ENCODE peak calls at places on chromosomes 4 and X, in nine cellular contexts. D, O, I, V, L, F, Q, K and N are unnamed samples.

GRCh38 chr4:70901984-70902576 is at the start of gene MOB1B:
- DNase-seq in D (peak; percentile 91), O (peak; percentile 76), I (peak; percentile 90), V (peak; percentile 59), L (peak; percentile 93), F (peak; percentile 88), Q (peak; percentile 95), K (peak; percentile 97), N (peak; percentile 93)

GRCh38 chr4:88335092-88335665 is 43.5 kb upstream of the HERC6 start:
- DNase-seq in D (no peak), O (no peak), I (no peak), V (no peak), L (no peak), F (no peak), Q (no peak), K (peak; percentile 54), N (peak; percentile 9)

GRCh38 chrX:37754518-37754917 is 25.3 kb upstream of the CYBB start:
- DNase-seq in D (no peak), O (no peak), I (no peak), V (no peak), L (no peak), F (no peak), Q (no peak), K (no peak), N (no peak)

GRCh38 chr4:156974264-156974663 is 2.7 kb upstream of the PDGFC start:
- DNase-seq in D (no peak), O (no peak), I (no peak), V (no peak), L (no peak), F (no peak), Q (no peak), K (no peak), N (no peak)

GRCh38 chrX:10576777-10577444 is 43.5 kb downstream of the MID1 start:
- DNase-seq in D (peak; percentile 44), O (no peak), I (no peak), V (no peak), L (no peak), F (no peak), Q (no peak), K (no peak), N (no peak)

GRCh38 chr4:164648151-164648848 is 105.6 kb upstream of the SMIM31 start:
- DNase-seq in D (no peak), O (no peak), I (no peak), V (peak; percentile 2), L (no peak), F (no peak), Q (no peak), K (no peak), N (no peak)

GRCh38 chr4:33323393-33323792 is 2603.2 kb downstream of the PCDH7 start:
- DNase-seq in D (no peak), O (no peak), I (no peak), V (no peak), L (no peak), F (no peak), Q (no peak), K (no peak), N (no peak)

GRCh38 chr4:173488656-173489055 is 41.4 kb downstream of the HAND2 start:
- DNase-seq in D (no peak), O (no peak), I (no peak), V (no peak), L (no peak), F (no peak), Q (no peak), K (no peak), N (no peak)

GRCh38 chr4:174437756-174438155 is 84.5 kb downstream of the HPGD start:
- DNase-seq in D (no peak), O (no peak), I (no peak), V (no peak), L (no peak), F (no peak), Q (no peak), K (no peak), N (no peak)

GRCh38 chr4:128583753-128584712 is 225.5 kb upstream of the JADE1 start:
- DNase-seq in D (peak; percentile 46), O (no peak), I (peak; percentile 49), V (no peak), L (peak; percentile 79), F (no peak), Q (no peak), K (no peak), N (peak; percentile 64)

GRCh38 chr4:100302061-100303026 is 112.1 kb upstream of the DDIT4L start:
- DNase-seq in D (no peak), O (no peak), I (no peak), V (no peak), L (no peak), F (no peak), Q (no peak), K (no peak), N (peak; percentile 73)
- H3K27ac ChIP-seq in D (no peak overlapping the region), O (no peak overlapping the region), I (no peak overlapping the region), V (no peak overlapping the region), L (no peak overlapping the region), F (no peak overlapping the region), Q (no peak overlapping the region), K (no peak overlapping the region), N (no peak overlapping the region)

GRCh38 chrX:120549483-120550452 is 11.0 kb downstream of the CUL4B start:
- DNase-seq in D (peak; percentile 31), O (no peak), I (no peak), V (peak; percentile 83), L (peak; percentile 29), F (no peak), Q (no peak), K (no peak), N (peak; percentile 91)
- H3K27ac ChIP-seq in D (no peak overlapping the region), O (no peak overlapping the region), I (no peak overlapping the region), V (peak overlapping the region; percentile 99), L (no peak overlapping the region), F (no peak overlapping the region), Q (no peak overlapping the region), K (no peak overlapping the region), N (no peak overlapping the region)

GRCh38 chr4:77156912-77157858 is at the start of gene CCNG2:
- DNase-seq in D (peak; percentile 88), O (peak; percentile 96), I (peak; percentile 85), V (no peak), L (peak; percentile 83), F (no peak), Q (peak; percentile 93), K (peak; percentile 97), N (peak; percentile 95)
- H3K27ac ChIP-seq in D (peak within 1 kb of the TSS; percentile 88), O (peak within 1 kb of the TSS; percentile 92), I (peak within 1 kb of the TSS; percentile 93), V (peak within 1 kb of the TSS; percentile 83), L (peak within 1 kb of the TSS; percentile 91), F (peak within 1 kb of the TSS; percentile 98), Q (peak within 1 kb of the TSS; percentile 96), K (peak within 1 kb of the TSS; percentile 99), N (peak within 1 kb of the TSS; percentile 99)

DNA sequence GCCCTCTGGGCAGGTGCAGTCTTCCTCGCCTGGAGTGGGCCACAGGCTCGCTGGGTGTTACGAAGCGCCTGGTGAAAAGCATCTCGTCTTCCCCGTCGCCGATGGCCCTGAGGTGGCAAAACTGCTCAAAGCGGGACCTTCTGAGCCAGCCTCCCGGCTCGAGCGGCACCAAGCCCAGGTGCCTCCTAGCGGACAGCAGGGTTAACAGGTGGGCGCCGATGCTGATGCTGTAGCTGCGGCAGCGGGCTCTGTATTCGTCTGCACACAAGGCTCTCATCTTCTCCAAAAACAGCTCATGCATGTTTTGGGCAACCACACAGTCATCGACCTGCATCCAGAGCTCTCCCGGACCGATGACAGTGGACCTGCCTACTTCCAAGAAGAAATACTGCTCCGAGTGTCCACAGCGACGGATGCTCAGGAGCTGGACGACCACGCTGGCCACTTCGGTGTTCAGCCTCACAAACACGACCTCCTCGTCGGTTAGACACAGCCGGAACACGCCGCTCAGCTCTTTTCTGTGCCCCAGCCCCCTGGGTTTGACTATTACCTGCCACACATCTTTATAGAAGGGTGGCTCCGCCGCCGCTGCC is 1.2 kb downstream of the IRS4 start:
- DNase-seq in D (no peak), O (no peak), I (no peak), V (no peak), L (no peak), F (no peak), Q (no peak), K (peak; percentile 86), N (no peak)
- H3K27ac ChIP-seq in D (no peak overlapping the region), O (no peak overlapping the region), I (no peak overlapping the region), V (no peak overlapping the region), L (no peak overlapping the region), F (peak overlapping the region; percentile 92), Q (no peak overlapping the region), K (no peak overlapping the region), N (no peak overlapping the region)

GRCh38 chrX:153643431-153644351 is 3.3 kb upstream of the DUSP9 start:
- DNase-seq in D (no peak), O (no peak), I (no peak), V (no peak), L (peak; percentile 21), F (no peak), Q (no peak), K (peak; percentile 56), N (peak; percentile 51)
- H3K27ac ChIP-seq in D (no peak overlapping the region), O (no peak overlapping the region), I (no peak overlapping the region), V (no peak overlapping the region), L (no peak overlapping the region), F (no peak overlapping the region), Q (no peak overlapping the region), K (no peak overlapping the region), N (no peak overlapping the region)

GRCh38 chr4:87069037-87069742 is 134.4 kb downstream of the AFF1 start:
- DNase-seq in D (no peak), O (no peak), I (no peak), V (no peak), L (no peak), F (no peak), Q (no peak), K (no peak), N (no peak)
- H3K27ac ChIP-seq in D (peak overlapping the region; percentile 49), O (no peak overlapping the region), I (peak overlapping the region; percentile 78), V (no peak overlapping the region), L (peak overlapping the region; percentile 74), F (no peak overlapping the region), Q (no peak overlapping the region), K (no peak overlapping the region), N (peak overlapping the region; percentile 65)